ENCODE peak calls at places on chromosome 19, in six cellular contexts. One of them, this sample, is unnamed.
A peak's percentile ranks its signal among the peaks of the same experiment; 100 is the strongest.

GRCh38 chr19:58568731-58569130 is 4.4 kb downstream of the MZF1 start:
- DNase-seq in AG04450: no peak
- DNase-seq in NB4: no peak
- DNase-seq in CD8-positive, alpha-beta T cell: no peak
- DNase-seq in mammary epithelial cell: no peak
- DNase-seq in stomach: no peak
- DNase-seq in this sample: no peak

GRCh38 chr19:10352764-10353671 is 13.6 kb upstream of the ICAM3 start:
- DNase-seq in AG04450: no peak
- DNase-seq in NB4: peak; percentile 70
- DNase-seq in CD8-positive, alpha-beta T cell: no peak
- DNase-seq in mammary epithelial cell: no peak
- DNase-seq in stomach: no peak
- DNase-seq in this sample: no peak

GRCh38 chr19:33771308-33772101 is 25.2 kb upstream of the KCTD15 start:
- DNase-seq in AG04450: peak; percentile 18
- DNase-seq in NB4: peak; percentile 65
- DNase-seq in CD8-positive, alpha-beta T cell: peak; percentile 35
- DNase-seq in mammary epithelial cell: peak; percentile 36
- DNase-seq in stomach: peak; percentile 76
- DNase-seq in this sample: peak; percentile 69

GRCh38 chr19:23800868-23801267 is 42.2 kb upstream of the ZNF681 start:
- DNase-seq in AG04450: no peak
- DNase-seq in NB4: no peak
- DNase-seq in CD8-positive, alpha-beta T cell: no peak
- DNase-seq in mammary epithelial cell: no peak
- DNase-seq in stomach: no peak
- DNase-seq in this sample: no peak

GRCh38 chr19:16386619-16387240 is 62.1 kb downstream of the KLF2 start:
- DNase-seq in AG04450: peak; percentile 39
- DNase-seq in NB4: peak; percentile 72
- DNase-seq in CD8-positive, alpha-beta T cell: no peak
- DNase-seq in mammary epithelial cell: peak; percentile 27
- DNase-seq in stomach: peak; percentile 50
- DNase-seq in this sample: peak; percentile 78

GRCh38 chr19:24000656-24001055 is 86.0 kb downstream of the ZNF726 start:
- DNase-seq in AG04450: no peak
- DNase-seq in NB4: no peak
- DNase-seq in CD8-positive, alpha-beta T cell: no peak
- DNase-seq in mammary epithelial cell: peak; percentile 61
- DNase-seq in stomach: no peak
- DNase-seq in this sample: no peak

GRCh38 chr19:51783373-51783772 is 11.6 kb upstream of the FPR3 start:
- DNase-seq in AG04450: no peak
- DNase-seq in NB4: peak; percentile 84
- DNase-seq in CD8-positive, alpha-beta T cell: no peak
- DNase-seq in mammary epithelial cell: peak; percentile 78
- DNase-seq in stomach: no peak
- DNase-seq in this sample: peak; percentile 1

GRCh38 chr19:39444598-39445257 is 654 bp upstream of the SUPT5H start:
- DNase-seq in AG04450: no peak
- DNase-seq in NB4: peak; percentile 23
- DNase-seq in CD8-positive, alpha-beta T cell: no peak
- DNase-seq in mammary epithelial cell: peak; percentile 16
- DNase-seq in stomach: no peak
- DNase-seq in this sample: peak; percentile 32

GRCh38 chr19:14479985-14480694 is 5.0 kb upstream of the PTGER1 start:
- DNase-seq in AG04450: no peak
- DNase-seq in NB4: peak; percentile 83
- DNase-seq in CD8-positive, alpha-beta T cell: peak; percentile 55
- DNase-seq in mammary epithelial cell: no peak
- DNase-seq in stomach: peak; percentile 55
- DNase-seq in this sample: peak; percentile 65
- TF ChIP-seq CTCF in AG04450: peak; percentile 82
- TF ChIP-seq CTCF in NB4: peak; percentile 87
- TF ChIP-seq CTCF in CD8-positive, alpha-beta T cell: peak; percentile 93
- TF ChIP-seq CTCF in mammary epithelial cell: peak; percentile 63
- TF ChIP-seq CTCF in stomach: no peak
- TF ChIP-seq CTCF in this sample: peak; percentile 95

GRCh38 chr19:8322638-8322997 is 1.3 kb downstream of the RPS28 start:
- DNase-seq in AG04450: no peak
- DNase-seq in NB4: no peak
- DNase-seq in CD8-positive, alpha-beta T cell: no peak
- DNase-seq in mammary epithelial cell: no peak
- DNase-seq in stomach: no peak
- DNase-seq in this sample: no peak
- H3K4me3 ChIP-seq in AG04450: peak overlapping the region; percentile 99
- H3K4me3 ChIP-seq in NB4: peak overlapping the region; percentile 95
- H3K4me3 ChIP-seq in CD8-positive, alpha-beta T cell: peak overlapping the region; percentile 98
- H3K4me3 ChIP-seq in mammary epithelial cell: peak overlapping the region; percentile 86
- H3K4me3 ChIP-seq in stomach: peak overlapping the region; percentile 94
- H3K4me3 ChIP-seq in this sample: peak overlapping the region; percentile 86

GRCh38 chr19:41895745-41896580 is 13.0 kb downstream of the ARHGEF1 start:
- DNase-seq in AG04450: no peak
- DNase-seq in NB4: no peak
- DNase-seq in CD8-positive, alpha-beta T cell: no peak
- DNase-seq in mammary epithelial cell: no peak
- DNase-seq in stomach: no peak
- DNase-seq in this sample: peak; percentile 46

GRCh38 chr19:41892173-41892902 is 9.4 kb downstream of the ARHGEF1 start:
- DNase-seq in AG04450: no peak
- DNase-seq in NB4: no peak
- DNase-seq in CD8-positive, alpha-beta T cell: no peak
- DNase-seq in mammary epithelial cell: no peak
- DNase-seq in stomach: no peak
- DNase-seq in this sample: no peak

GRCh38 chr19:41894350-41894749 is 11.4 kb downstream of the ARHGEF1 start:
- DNase-seq in AG04450: no peak
- DNase-seq in NB4: no peak
- DNase-seq in CD8-positive, alpha-beta T cell: no peak
- DNase-seq in mammary epithelial cell: no peak
- DNase-seq in stomach: no peak
- DNase-seq in this sample: no peak

GRCh38 chr19:41896581-41896942 is 13.6 kb downstream of the ARHGEF1 start:
- DNase-seq in AG04450: no peak
- DNase-seq in NB4: no peak
- DNase-seq in CD8-positive, alpha-beta T cell: no peak
- DNase-seq in mammary epithelial cell: no peak
- DNase-seq in stomach: no peak
- DNase-seq in this sample: no peak

DNA sequence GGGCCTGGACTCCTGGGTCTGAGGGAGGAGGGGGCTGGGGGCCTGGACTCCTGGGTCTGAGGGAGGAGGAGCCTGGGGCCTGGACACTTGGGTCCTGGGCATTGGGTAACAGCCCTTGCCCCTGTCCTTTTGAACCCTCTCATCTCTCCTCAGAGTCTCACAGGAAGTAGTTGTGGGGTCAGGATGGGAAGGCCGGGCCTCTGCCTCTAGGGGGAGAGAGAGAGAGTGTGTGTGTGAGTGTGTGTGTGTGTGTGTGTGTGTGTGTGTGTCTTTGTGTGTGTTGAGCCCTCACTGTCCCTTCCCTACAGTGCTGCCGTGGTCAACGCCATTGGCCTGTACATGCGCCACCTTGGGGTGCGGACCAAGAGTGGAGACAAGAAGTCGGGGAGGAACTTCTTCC is 10.9 kb downstream of the ARHGEF1 start:
- DNase-seq in AG04450: no peak
- DNase-seq in NB4: peak; percentile 40
- DNase-seq in CD8-positive, alpha-beta T cell: no peak
- DNase-seq in mammary epithelial cell: no peak
- DNase-seq in stomach: no peak
- DNase-seq in this sample: peak; percentile 50
- TF ChIP-seq CTCF in AG04450: peak; percentile 15
- TF ChIP-seq CTCF in NB4: peak; percentile 13
- TF ChIP-seq CTCF in CD8-positive, alpha-beta T cell: no peak
- TF ChIP-seq CTCF in mammary epithelial cell: no peak
- TF ChIP-seq CTCF in stomach: no peak
- TF ChIP-seq CTCF in this sample: no peak

DNA sequence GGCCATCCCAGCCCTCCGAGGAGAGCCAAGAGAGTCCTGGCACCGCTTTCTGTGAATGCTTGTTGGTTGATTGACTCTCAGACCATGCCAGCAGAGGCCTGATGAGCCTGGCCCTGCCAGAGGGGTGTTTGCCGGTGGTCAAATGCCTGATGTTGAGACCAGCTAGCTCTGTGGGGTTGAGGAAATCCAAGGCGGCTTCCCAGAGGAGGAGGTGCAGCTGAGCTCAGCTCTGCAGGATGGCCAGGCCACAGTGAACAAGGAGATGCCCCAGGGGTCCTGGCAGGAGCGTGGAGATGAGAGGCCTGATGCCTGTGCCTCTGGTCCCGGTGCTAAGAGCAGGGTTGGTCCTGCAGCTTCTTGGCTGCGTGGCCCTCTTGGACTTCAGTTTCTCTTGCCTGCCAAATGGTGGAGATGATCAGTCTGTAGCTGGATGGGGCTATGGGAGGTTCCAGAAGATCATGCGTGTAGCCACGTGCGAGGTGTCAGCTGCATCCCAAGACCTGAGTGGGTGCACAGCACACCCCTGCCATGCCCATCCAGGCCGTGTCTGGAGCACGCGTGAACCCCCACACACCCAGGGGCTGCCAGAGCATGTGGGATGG is 16.8 kb downstream of the NFIC start:
- DNase-seq in AG04450: no peak
- DNase-seq in NB4: no peak
- DNase-seq in CD8-positive, alpha-beta T cell: no peak
- DNase-seq in mammary epithelial cell: no peak
- DNase-seq in stomach: no peak
- DNase-seq in this sample: no peak
- H3K4me3 ChIP-seq in AG04450: no peak overlapping the region
- H3K4me3 ChIP-seq in NB4: no peak overlapping the region
- H3K4me3 ChIP-seq in CD8-positive, alpha-beta T cell: no peak overlapping the region
- H3K4me3 ChIP-seq in mammary epithelial cell: no peak overlapping the region
- H3K4me3 ChIP-seq in stomach: no peak overlapping the region
- H3K4me3 ChIP-seq in this sample: no peak overlapping the region

GRCh38 chr19:49103331-49104085 is 10.7 kb upstream of the LIN7B start:
- DNase-seq in AG04450: no peak
- DNase-seq in NB4: no peak
- DNase-seq in CD8-positive, alpha-beta T cell: no peak
- DNase-seq in mammary epithelial cell: no peak
- DNase-seq in stomach: no peak
- DNase-seq in this sample: no peak
- TF ChIP-seq CTCF in AG04450: no peak
- TF ChIP-seq CTCF in NB4: no peak
- TF ChIP-seq CTCF in CD8-positive, alpha-beta T cell: no peak
- TF ChIP-seq CTCF in mammary epithelial cell: no peak
- TF ChIP-seq CTCF in stomach: no peak
- TF ChIP-seq CTCF in this sample: no peak

GRCh38 chr19:47056416-47056815 is 8.0 kb upstream of the TMEM160 start:
- DNase-seq in AG04450: no peak
- DNase-seq in NB4: no peak
- DNase-seq in CD8-positive, alpha-beta T cell: no peak
- DNase-seq in mammary epithelial cell: no peak
- DNase-seq in stomach: no peak
- DNase-seq in this sample: no peak
- H3K4me3 ChIP-seq in AG04450: no peak overlapping the region
- H3K4me3 ChIP-seq in NB4: no peak overlapping the region
- H3K4me3 ChIP-seq in CD8-positive, alpha-beta T cell: no peak overlapping the region
- H3K4me3 ChIP-seq in mammary epithelial cell: no peak overlapping the region
- H3K4me3 ChIP-seq in stomach: no peak overlapping the region
- H3K4me3 ChIP-seq in this sample: no peak overlapping the region

DNA sequence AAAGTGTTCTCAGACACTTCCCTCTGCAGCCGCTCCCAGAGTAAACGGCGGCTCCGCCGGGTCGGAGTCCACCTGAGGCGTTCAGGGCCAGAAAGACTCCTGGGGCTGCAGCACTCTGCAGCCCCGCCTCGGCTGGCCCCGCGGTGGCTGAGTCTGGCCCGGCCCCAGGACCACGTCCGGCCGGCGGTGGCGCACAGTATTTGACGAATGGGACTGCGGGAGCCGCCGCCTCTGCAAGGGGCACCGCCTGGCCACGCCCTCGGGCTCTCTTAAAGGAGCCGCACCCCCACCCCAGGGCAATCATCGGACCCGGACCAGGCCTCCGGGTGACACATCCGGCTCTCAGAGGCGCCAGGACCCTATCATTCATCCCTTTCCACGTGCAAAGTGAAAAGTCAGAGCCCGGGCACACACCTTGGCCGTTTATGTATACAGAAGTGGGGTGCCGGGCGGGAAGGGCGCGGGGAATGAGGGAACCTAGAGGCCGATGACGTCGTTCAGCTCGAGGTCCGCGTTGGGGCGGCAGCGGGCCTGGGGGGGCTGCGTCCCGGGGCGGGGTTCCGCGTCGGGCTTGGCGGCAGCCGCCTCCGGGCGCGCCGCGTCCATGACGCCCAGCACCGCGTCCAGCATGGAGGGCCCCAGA is 1.2 kb upstream of the LENG9 start:
- DNase-seq in AG04450: no peak
- DNase-seq in NB4: peak; percentile 89
- DNase-seq in CD8-positive, alpha-beta T cell: no peak
- DNase-seq in mammary epithelial cell: peak; percentile 85
- DNase-seq in stomach: peak; percentile 95
- DNase-seq in this sample: peak; percentile 95
- TF ChIP-seq CTCF in AG04450: no peak
- TF ChIP-seq CTCF in NB4: no peak
- TF ChIP-seq CTCF in CD8-positive, alpha-beta T cell: no peak
- TF ChIP-seq CTCF in mammary epithelial cell: no peak
- TF ChIP-seq CTCF in stomach: no peak
- TF ChIP-seq CTCF in this sample: no peak

GRCh38 chr19:47723573-47723923 is 10.3 kb downstream of the EHD2 start:
- DNase-seq in AG04450: no peak
- DNase-seq in NB4: peak; percentile 98
- DNase-seq in CD8-positive, alpha-beta T cell: no peak
- DNase-seq in mammary epithelial cell: peak; percentile 77
- DNase-seq in stomach: peak; percentile 51
- DNase-seq in this sample: no peak
- H3K4me3 ChIP-seq in AG04450: no peak overlapping the region
- H3K4me3 ChIP-seq in NB4: peak overlapping the region; percentile 25
- H3K4me3 ChIP-seq in CD8-positive, alpha-beta T cell: no peak overlapping the region
- H3K4me3 ChIP-seq in mammary epithelial cell: no peak overlapping the region
- H3K4me3 ChIP-seq in stomach: peak overlapping the region; percentile 14
- H3K4me3 ChIP-seq in this sample: no peak overlapping the region

GRCh38 chr19:11964858-11965645 is at the start of gene ZNF763:
- DNase-seq in AG04450: no peak
- DNase-seq in NB4: peak; percentile 92
- DNase-seq in CD8-positive, alpha-beta T cell: peak; percentile 73
- DNase-seq in mammary epithelial cell: peak; percentile 70
- DNase-seq in stomach: peak; percentile 96
- DNase-seq in this sample: peak; percentile 95

GRCh38 chr19:11963566-11964355 is 1.1 kb upstream of the ZNF763 start:
- DNase-seq in AG04450: no peak
- DNase-seq in NB4: peak; percentile 84
- DNase-seq in CD8-positive, alpha-beta T cell: peak; percentile 47
- DNase-seq in mammary epithelial cell: peak; percentile 21
- DNase-seq in stomach: peak; percentile 76
- DNase-seq in this sample: peak; percentile 82

GRCh38 chr19:11970174-11970573 is 5.3 kb downstream of the ZNF763 start:
- DNase-seq in AG04450: no peak
- DNase-seq in NB4: no peak
- DNase-seq in CD8-positive, alpha-beta T cell: no peak
- DNase-seq in mammary epithelial cell: no peak
- DNase-seq in stomach: no peak
- DNase-seq in this sample: no peak

DNA sequence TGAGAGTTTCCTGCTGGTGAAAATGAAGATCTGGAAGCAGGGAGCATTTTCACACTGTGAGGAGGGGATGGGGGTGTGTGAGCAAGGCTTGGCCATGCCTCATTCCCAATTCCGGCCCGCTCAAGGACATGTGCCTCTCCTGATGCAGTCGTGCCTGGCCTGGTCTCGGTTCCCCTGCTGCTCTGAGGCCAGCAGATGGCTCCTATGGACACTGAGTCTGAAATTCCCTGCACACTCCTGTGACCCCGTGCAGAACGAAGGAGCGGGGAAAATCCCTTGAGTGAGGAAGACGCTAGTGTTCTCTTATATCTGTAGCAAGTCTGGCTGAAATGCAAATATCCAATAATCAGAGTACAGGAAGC is 363 bp upstream of the ZNF763 start:
- DNase-seq in AG04450: no peak
- DNase-seq in NB4: no peak
- DNase-seq in CD8-positive, alpha-beta T cell: no peak
- DNase-seq in mammary epithelial cell: no peak
- DNase-seq in stomach: no peak
- DNase-seq in this sample: no peak
- TF ChIP-seq CTCF in AG04450: peak; percentile 21
- TF ChIP-seq CTCF in NB4: no peak
- TF ChIP-seq CTCF in CD8-positive, alpha-beta T cell: no peak
- TF ChIP-seq CTCF in mammary epithelial cell: no peak
- TF ChIP-seq CTCF in stomach: no peak
- TF ChIP-seq CTCF in this sample: no peak

This sample was measured in GM12865.